ENCODE peak calls at places on chromosome 2, in nine cellular contexts. One of them, this sample, is unnamed.

GRCh38 chr2:43210467-43211303 is 15.7 kb downstream of the ZFP36L2 start:
- DNase-seq in esophagus muscularis mucosa: no peak
- DNase-seq in BE2C: no peak
- DNase-seq in PC-9: no peak
- DNase-seq in epithelial cell of esophagus: peak
- DNase-seq in IMR-90: peak
- DNase-seq in left ventricle myocardium inferior: peak
- DNase-seq in skeletal muscle cell: peak
- DNase-seq in adipocyte: no peak
- DNase-seq in this sample: peak

GRCh38 chr2:69177785-69178636 is 165.0 kb downstream of the ANTXR1 start:
- DNase-seq in esophagus muscularis mucosa: peak
- DNase-seq in BE2C: peak
- DNase-seq in PC-9: peak
- DNase-seq in epithelial cell of esophagus: peak
- DNase-seq in IMR-90: peak
- DNase-seq in left ventricle myocardium inferior: peak
- DNase-seq in skeletal muscle cell: peak
- DNase-seq in adipocyte: peak
- DNase-seq in this sample: peak

GRCh38 chr2:177888581-177888980 is 184.0 kb downstream of the PDE11A start:
- DNase-seq in esophagus muscularis mucosa: no peak
- DNase-seq in BE2C: no peak
- DNase-seq in PC-9: no peak
- DNase-seq in epithelial cell of esophagus: peak
- DNase-seq in IMR-90: no peak
- DNase-seq in left ventricle myocardium inferior: no peak
- DNase-seq in skeletal muscle cell: no peak
- DNase-seq in adipocyte: no peak
- DNase-seq in this sample: no peak

GRCh38 chr2:99651930-99652670 is 162.3 kb upstream of the REV1 start:
- DNase-seq in esophagus muscularis mucosa: peak
- DNase-seq in BE2C: no peak
- DNase-seq in PC-9: no peak
- DNase-seq in epithelial cell of esophagus: no peak
- DNase-seq in IMR-90: peak
- DNase-seq in left ventricle myocardium inferior: no peak
- DNase-seq in skeletal muscle cell: no peak
- DNase-seq in adipocyte: peak
- DNase-seq in this sample: peak

GRCh38 chr2:8511868-8512612 is 169.8 kb upstream of the ID2 start:
- DNase-seq in esophagus muscularis mucosa: no peak
- DNase-seq in BE2C: no peak
- DNase-seq in PC-9: no peak
- DNase-seq in epithelial cell of esophagus: no peak
- DNase-seq in IMR-90: peak
- DNase-seq in left ventricle myocardium inferior: no peak
- DNase-seq in skeletal muscle cell: no peak
- DNase-seq in adipocyte: peak
- DNase-seq in this sample: peak

GRCh38 chr2:40138327-40138726 is 313.6 kb downstream of the SLC8A1 start:
- DNase-seq in esophagus muscularis mucosa: no peak
- DNase-seq in BE2C: no peak
- DNase-seq in PC-9: no peak
- DNase-seq in epithelial cell of esophagus: no peak
- DNase-seq in IMR-90: no peak
- DNase-seq in left ventricle myocardium inferior: no peak
- DNase-seq in skeletal muscle cell: no peak
- DNase-seq in adipocyte: no peak
- DNase-seq in this sample: peak

GRCh38 chr2:19855528-19856431 is 46.0 kb downstream of the TTC32 start:
- DNase-seq in esophagus muscularis mucosa: no peak
- DNase-seq in BE2C: no peak
- DNase-seq in PC-9: no peak
- DNase-seq in epithelial cell of esophagus: no peak
- DNase-seq in IMR-90: no peak
- DNase-seq in left ventricle myocardium inferior: no peak
- DNase-seq in skeletal muscle cell: no peak
- DNase-seq in adipocyte: no peak
- DNase-seq in this sample: no peak

GRCh38 chr2:168272225-168272624 is 24.8 kb upstream of the STK39 start:
- DNase-seq in esophagus muscularis mucosa: no peak
- DNase-seq in BE2C: no peak
- DNase-seq in PC-9: peak
- DNase-seq in epithelial cell of esophagus: peak
- DNase-seq in IMR-90: no peak
- DNase-seq in left ventricle myocardium inferior: no peak
- DNase-seq in skeletal muscle cell: no peak
- DNase-seq in adipocyte: no peak
- DNase-seq in this sample: no peak

GRCh38 chr2:144718376-144718775 is 198.5 kb upstream of the ZEB2 start:
- DNase-seq in esophagus muscularis mucosa: no peak
- DNase-seq in BE2C: no peak
- DNase-seq in PC-9: no peak
- DNase-seq in epithelial cell of esophagus: no peak
- DNase-seq in IMR-90: no peak
- DNase-seq in left ventricle myocardium inferior: no peak
- DNase-seq in skeletal muscle cell: no peak
- DNase-seq in adipocyte: no peak
- DNase-seq in this sample: no peak

GRCh38 chr2:29517421-29517820 is 402.2 kb downstream of the CLIP4 start:
- DNase-seq in esophagus muscularis mucosa: no peak
- DNase-seq in BE2C: peak
- DNase-seq in PC-9: no peak
- DNase-seq in epithelial cell of esophagus: no peak
- DNase-seq in IMR-90: no peak
- DNase-seq in left ventricle myocardium inferior: no peak
- DNase-seq in skeletal muscle cell: no peak
- DNase-seq in adipocyte: no peak
- DNase-seq in this sample: no peak

GRCh38 chr2:109516445-109517117 is 97.2 kb downstream of the SEPTIN10 start:
- DNase-seq in esophagus muscularis mucosa: no peak
- DNase-seq in BE2C: peak
- DNase-seq in PC-9: no peak
- DNase-seq in epithelial cell of esophagus: peak
- DNase-seq in IMR-90: peak
- DNase-seq in left ventricle myocardium inferior: peak
- DNase-seq in skeletal muscle cell: no peak
- DNase-seq in adipocyte: no peak
- DNase-seq in this sample: no peak

GRCh38 chr2:24721470-24721869 is 71.7 kb downstream of the PTRHD1 start:
- DNase-seq in esophagus muscularis mucosa: no peak
- DNase-seq in BE2C: peak
- DNase-seq in PC-9: peak
- DNase-seq in epithelial cell of esophagus: peak
- DNase-seq in IMR-90: peak
- DNase-seq in left ventricle myocardium inferior: peak
- DNase-seq in skeletal muscle cell: peak
- DNase-seq in adipocyte: peak
- DNase-seq in this sample: peak

GRCh38 chr2:54836477-54836876 is 113.0 kb downstream of the EML6 start:
- DNase-seq in esophagus muscularis mucosa: no peak
- DNase-seq in BE2C: no peak
- DNase-seq in PC-9: no peak
- DNase-seq in epithelial cell of esophagus: no peak
- DNase-seq in IMR-90: no peak
- DNase-seq in left ventricle myocardium inferior: no peak
- DNase-seq in skeletal muscle cell: no peak
- DNase-seq in adipocyte: no peak
- DNase-seq in this sample: peak

DNA sequence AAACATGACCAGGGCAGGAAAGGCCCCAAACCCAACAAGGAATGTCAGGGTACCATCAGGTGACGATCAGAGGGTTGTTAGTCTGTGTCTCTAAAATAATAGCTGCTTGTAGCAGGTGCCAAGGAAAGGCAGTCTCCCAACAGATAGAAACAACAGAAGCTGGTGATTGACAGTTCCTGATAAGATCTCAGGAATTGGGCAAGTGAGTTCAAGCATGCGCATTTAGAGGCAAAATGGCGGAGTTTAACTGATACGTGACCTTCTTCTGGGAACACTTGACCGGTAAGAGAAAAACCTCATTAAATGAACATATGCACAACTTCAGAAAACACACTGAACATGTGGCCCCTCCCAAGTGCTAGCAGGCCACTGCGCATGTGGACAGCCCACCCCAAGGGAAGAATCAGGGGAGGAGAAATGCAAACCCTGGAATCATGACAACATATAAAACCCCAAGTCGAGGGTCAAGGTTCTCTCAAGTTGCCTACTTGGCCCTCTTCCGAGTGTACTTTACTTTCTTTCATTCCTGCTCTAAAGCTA is 664.9 kb downstream of the KCNJ3 start:
- DNase-seq in esophagus muscularis mucosa: no peak
- DNase-seq in BE2C: no peak
- DNase-seq in PC-9: no peak
- DNase-seq in epithelial cell of esophagus: no peak
- DNase-seq in IMR-90: no peak
- DNase-seq in left ventricle myocardium inferior: no peak
- DNase-seq in skeletal muscle cell: no peak
- DNase-seq in adipocyte: no peak
- DNase-seq in this sample: no peak
- H3K4me3 ChIP-seq in esophagus muscularis mucosa: no peak
- H3K4me3 ChIP-seq in BE2C: no peak
- H3K4me3 ChIP-seq in PC-9: no peak
- H3K4me3 ChIP-seq in epithelial cell of esophagus: no peak
- H3K4me3 ChIP-seq in IMR-90: no peak
- H3K4me3 ChIP-seq in left ventricle myocardium inferior: no peak
- H3K4me3 ChIP-seq in skeletal muscle cell: no peak
- H3K4me3 ChIP-seq in adipocyte: no peak
- H3K4me3 ChIP-seq in this sample: no peak

GRCh38 chr2:57465067-57465466 is 581.5 kb upstream of the VRK2 start:
- DNase-seq in esophagus muscularis mucosa: no peak
- DNase-seq in BE2C: no peak
- DNase-seq in PC-9: no peak
- DNase-seq in epithelial cell of esophagus: no peak
- DNase-seq in IMR-90: no peak
- DNase-seq in left ventricle myocardium inferior: no peak
- DNase-seq in skeletal muscle cell: no peak
- DNase-seq in adipocyte: no peak
- DNase-seq in this sample: no peak
- H3K4me3 ChIP-seq in esophagus muscularis mucosa: no peak
- H3K4me3 ChIP-seq in BE2C: no peak
- H3K4me3 ChIP-seq in PC-9: no peak
- H3K4me3 ChIP-seq in epithelial cell of esophagus: no peak
- H3K4me3 ChIP-seq in IMR-90: no peak
- H3K4me3 ChIP-seq in left ventricle myocardium inferior: no peak
- H3K4me3 ChIP-seq in skeletal muscle cell: no peak
- H3K4me3 ChIP-seq in adipocyte: no peak
- H3K4me3 ChIP-seq in this sample: no peak

DNA sequence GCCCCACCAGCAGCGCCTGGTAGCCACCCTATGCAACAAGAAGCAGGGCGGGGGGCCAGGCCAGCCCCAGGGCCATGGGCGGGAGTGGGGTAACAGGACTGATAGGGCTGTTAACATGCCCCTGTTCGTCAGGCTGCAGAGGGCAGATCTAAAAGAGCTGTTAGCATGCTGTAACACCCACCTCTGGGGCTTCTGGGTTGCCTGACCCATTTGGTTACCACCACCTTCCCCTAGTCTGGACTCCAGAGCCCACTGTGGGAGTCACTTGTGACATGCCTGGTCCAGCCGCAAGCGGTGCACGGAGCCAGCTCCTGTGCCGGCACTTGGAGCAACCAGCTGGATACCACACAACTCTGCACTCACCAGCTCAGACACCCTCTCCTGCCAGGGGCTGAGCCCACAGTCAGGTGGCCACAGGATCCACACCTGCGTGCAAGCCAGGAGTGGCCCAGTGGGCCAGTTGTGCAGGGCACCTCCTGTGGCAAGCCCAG is 2.1 kb downstream of the METTL8 start:
- DNase-seq in esophagus muscularis mucosa: no peak
- DNase-seq in BE2C: no peak
- DNase-seq in PC-9: no peak
- DNase-seq in epithelial cell of esophagus: no peak
- DNase-seq in IMR-90: no peak
- DNase-seq in left ventricle myocardium inferior: no peak
- DNase-seq in skeletal muscle cell: no peak
- DNase-seq in adipocyte: no peak
- DNase-seq in this sample: no peak
- H3K4me3 ChIP-seq in esophagus muscularis mucosa: no peak
- H3K4me3 ChIP-seq in BE2C: no peak
- H3K4me3 ChIP-seq in PC-9: peak
- H3K4me3 ChIP-seq in epithelial cell of esophagus: no peak
- H3K4me3 ChIP-seq in IMR-90: no peak
- H3K4me3 ChIP-seq in left ventricle myocardium inferior: no peak
- H3K4me3 ChIP-seq in skeletal muscle cell: no peak
- H3K4me3 ChIP-seq in adipocyte: no peak
- H3K4me3 ChIP-seq in this sample: no peak

GRCh38 chr2:149037851-149038250 is 648 bp upstream of the LYPD6B start:
- DNase-seq in esophagus muscularis mucosa: peak
- DNase-seq in BE2C: no peak
- DNase-seq in PC-9: peak
- DNase-seq in epithelial cell of esophagus: peak
- DNase-seq in IMR-90: no peak
- DNase-seq in left ventricle myocardium inferior: no peak
- DNase-seq in skeletal muscle cell: no peak
- DNase-seq in adipocyte: no peak
- DNase-seq in this sample: no peak

GRCh38 chr2:149040451-149040850 is 2.0 kb downstream of the LYPD6B start:
- DNase-seq in esophagus muscularis mucosa: peak
- DNase-seq in BE2C: peak
- DNase-seq in PC-9: no peak
- DNase-seq in epithelial cell of esophagus: peak
- DNase-seq in IMR-90: no peak
- DNase-seq in left ventricle myocardium inferior: no peak
- DNase-seq in skeletal muscle cell: no peak
- DNase-seq in adipocyte: peak
- DNase-seq in this sample: no peak

GRCh38 chr2:149041482-149041881 is 3.0 kb downstream of the LYPD6B start:
- DNase-seq in esophagus muscularis mucosa: no peak
- DNase-seq in BE2C: no peak
- DNase-seq in PC-9: no peak
- DNase-seq in epithelial cell of esophagus: no peak
- DNase-seq in IMR-90: no peak
- DNase-seq in left ventricle myocardium inferior: no peak
- DNase-seq in skeletal muscle cell: no peak
- DNase-seq in adipocyte: no peak
- DNase-seq in this sample: no peak

GRCh38 chr2:149038442-149039212 is at the start of gene LYPD6B:
- DNase-seq in esophagus muscularis mucosa: peak
- DNase-seq in BE2C: no peak
- DNase-seq in PC-9: peak
- DNase-seq in epithelial cell of esophagus: peak
- DNase-seq in IMR-90: no peak
- DNase-seq in left ventricle myocardium inferior: no peak
- DNase-seq in skeletal muscle cell: no peak
- DNase-seq in adipocyte: peak
- DNase-seq in this sample: no peak

DNA sequence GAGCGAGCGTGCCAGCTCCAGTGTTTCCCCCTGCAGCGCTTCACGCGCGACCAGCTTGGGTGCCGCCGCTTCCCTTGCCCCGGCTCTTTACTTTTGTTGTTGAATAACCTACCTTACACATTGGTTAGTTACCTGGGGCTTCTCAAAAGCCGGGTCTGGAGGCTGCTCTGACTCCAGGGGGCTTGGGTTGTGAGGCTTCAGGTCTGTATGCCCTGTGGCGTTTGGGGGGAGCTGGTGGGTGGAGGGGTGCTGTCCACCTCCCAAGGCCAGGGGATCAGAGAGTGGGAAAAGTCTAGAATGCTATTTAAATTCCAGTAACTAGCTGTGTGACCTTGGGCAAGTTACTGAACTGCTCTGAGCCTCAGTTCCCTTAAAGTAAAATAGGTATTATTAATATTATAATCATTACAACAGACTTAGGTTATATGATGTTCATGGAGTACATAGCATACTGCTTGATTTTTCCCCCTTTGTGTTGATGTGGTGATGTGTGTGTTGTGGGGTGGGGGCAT is 770 bp downstream of the LYPD6B start:
- DNase-seq in esophagus muscularis mucosa: peak
- DNase-seq in BE2C: no peak
- DNase-seq in PC-9: no peak
- DNase-seq in epithelial cell of esophagus: no peak
- DNase-seq in IMR-90: no peak
- DNase-seq in left ventricle myocardium inferior: no peak
- DNase-seq in skeletal muscle cell: no peak
- DNase-seq in adipocyte: no peak
- DNase-seq in this sample: no peak
- H3K4me3 ChIP-seq in esophagus muscularis mucosa: peak
- H3K4me3 ChIP-seq in BE2C: no peak
- H3K4me3 ChIP-seq in PC-9: peak
- H3K4me3 ChIP-seq in epithelial cell of esophagus: peak
- H3K4me3 ChIP-seq in IMR-90: no peak
- H3K4me3 ChIP-seq in left ventricle myocardium inferior: peak
- H3K4me3 ChIP-seq in skeletal muscle cell: peak
- H3K4me3 ChIP-seq in adipocyte: no peak
- H3K4me3 ChIP-seq in this sample: peak

This sample was measured in AG10803.